ENCODE peak calls at places on chromosomes 4 and X, in six cellular contexts. F is right atrium auricular region, K is heart left ventricle, A is endothelial cell of umbilical vein, B is IMR-90, G is SK-N-SH. X is an unnamed sample.
A peak's percentile ranks its signal among the peaks of the same experiment; 100 is the strongest.

GRCh38 chr4:154574311-154574710 is 11.5 kb downstream of the FGB start:
- DNase-seq in G (no peak), B (peak; percentile 19), F (no peak), A (no peak), K (no peak), X (no peak)

GRCh38 chrX:53511302-53511701 is 77.1 kb upstream of the HSD17B10 start:
- DNase-seq in G (no peak), K (no peak), B (no peak), A (no peak), F (no peak), X (no peak)

GRCh38 chrX:1554469-1555210 is 17.7 kb upstream of the P2RY8 start:
- DNase-seq in K (no peak), A (no peak), B (no peak), G (no peak), F (peak; percentile 48), X (no peak)

GRCh38 chrX:120450163-120450562 is 18.9 kb downstream of the LAMP2 start:
- DNase-seq in F (no peak), K (no peak), B (no peak), A (peak; percentile 9), G (peak; percentile 19), X (no peak)

GRCh38 chr4:82697561-82697960 is 101.0 kb downstream of the SCD5 start:
- DNase-seq in A (no peak), G (no peak), F (no peak), K (no peak), B (no peak), X (no peak)

GRCh38 chr4:157792716-157793115 is 380.1 kb downstream of the GASK1B start:
- DNase-seq in K (no peak), G (no peak), A (no peak), B (no peak), F (no peak), X (no peak)

GRCh38 chr4:73836373-73837269 is at the start of gene CXCL6:
- DNase-seq in B (no peak), G (no peak), A (peak; percentile 40), F (no peak), K (peak; percentile 34), X (no peak)

GRCh38 chrX:9622128-9622527 is 143.5 kb downstream of the GPR143 start:
- DNase-seq in A (no peak), B (no peak), K (no peak), G (no peak), F (no peak), X (no peak)

GRCh38 chrX:140765043-140765784 is 55.7 kb downstream of the LINC00632 start:
- DNase-seq in A (peak; percentile 32), K (no peak), F (no peak), G (no peak), B (peak; percentile 62), X (no peak)

GRCh38 chr4:7847206-7847605 is 92.5 kb downstream of the AFAP1 start:
- DNase-seq in K (no peak), B (no peak), A (no peak), F (no peak), G (no peak), X (no peak)

GRCh38 chr4:156598138-156598681 is 373.4 kb downstream of the PDGFC start:
- DNase-seq in K (no peak), A (peak; percentile 72), B (peak; percentile 78), G (no peak), F (no peak), X (no peak)

GRCh38 chrX:130680164-130681035 is 222.6 kb downstream of the ENOX2 start:
- DNase-seq in B (peak; percentile 43), G (no peak), K (no peak), A (peak; percentile 13), F (no peak), X (no peak)

GRCh38 chr4:17875402-17876070 is 64.8 kb downstream of the NCAPG start:
- DNase-seq in K (no peak), B (no peak), A (no peak), G (no peak), F (no peak), X (no peak)

GRCh38 chr4:2047781-2048581 is 11.1 kb upstream of the NAT8L start:
- DNase-seq in A (no peak), B (no peak), F (no peak), G (no peak), K (no peak), X (no peak)

GRCh38 chrX:110791206-110791605 is 4.4 kb downstream of the CHRDL1 start:
- DNase-seq in B (no peak), A (no peak), F (no peak), G (no peak), K (no peak), X (no peak)

GRCh38 chrX:110794601-110795000 is 1.0 kb downstream of the CHRDL1 start:
- DNase-seq in A (no peak), B (no peak), K (no peak), F (no peak), G (no peak), X (no peak)

GRCh38 chrX:110795645-110796510 is at the start of gene CHRDL1:
- DNase-seq in K (no peak), A (no peak), G (peak; percentile 75), B (no peak), F (no peak), X (no peak)
- H3K4me3 ChIP-seq in K (no peak within 1 kb of the TSS), A (no peak within 1 kb of the TSS), G (peak within 1 kb of the TSS; percentile 42), B (peak within 1 kb of the TSS; percentile 27), F (peak within 1 kb of the TSS; percentile 38), X (peak within 1 kb of the TSS; percentile 52)

GRCh38 chr4:76634239-76634638 is 199.2 kb downstream of the SHROOM3 start:
- DNase-seq in G (no peak), F (no peak), A (peak; percentile 37), B (peak; percentile 65), K (no peak), X (no peak)
- H3K27ac ChIP-seq in G (peak overlapping the region; percentile 64), F (no peak overlapping the region), A (peak overlapping the region; percentile 38), B (peak overlapping the region; percentile 48), K (no peak overlapping the region), X (peak overlapping the region; percentile 49)

GRCh38 chr4:76801621-76802545 is 96.1 kb downstream of the SOWAHB start:
- DNase-seq in B (no peak), A (no peak), G (no peak), K (peak; percentile 67), F (no peak), X (no peak)

GRCh38 chr4:76802546-76803021 is 95.4 kb downstream of the SOWAHB start:
- DNase-seq in A (no peak), F (no peak), K (no peak), B (peak; percentile 26), G (no peak), X (no peak)

GRCh38 chr4:76799139-76799538 is 98.8 kb downstream of the SOWAHB start:
- DNase-seq in A (no peak), F (no peak), K (no peak), G (no peak), B (no peak), X (no peak)

GRCh38 chr4:76799718-76800117 is 98.2 kb downstream of the SOWAHB start:
- DNase-seq in A (no peak), G (no peak), K (no peak), F (no peak), B (no peak), X (no peak)

GRCh38 chr4:76800902-76801301 is 97.0 kb downstream of the SOWAHB start:
- DNase-seq in F (no peak), K (no peak), B (no peak), G (no peak), A (no peak), X (no peak)
- H3K4me3 ChIP-seq in F (no peak overlapping the region), K (no peak overlapping the region), B (no peak overlapping the region), G (no peak overlapping the region), A (no peak overlapping the region), X (no peak overlapping the region)

GRCh38 chrX:118348186-118348810 is 2.4 kb downstream of the WDR44 start:
- DNase-seq in F (no peak), G (no peak), A (no peak), B (no peak), K (no peak), X (no peak)
- H3K27ac ChIP-seq in F (no peak overlapping the region), G (no peak overlapping the region), A (peak overlapping the region; percentile 86), B (no peak overlapping the region), K (no peak overlapping the region), X (no peak overlapping the region)

DNA sequence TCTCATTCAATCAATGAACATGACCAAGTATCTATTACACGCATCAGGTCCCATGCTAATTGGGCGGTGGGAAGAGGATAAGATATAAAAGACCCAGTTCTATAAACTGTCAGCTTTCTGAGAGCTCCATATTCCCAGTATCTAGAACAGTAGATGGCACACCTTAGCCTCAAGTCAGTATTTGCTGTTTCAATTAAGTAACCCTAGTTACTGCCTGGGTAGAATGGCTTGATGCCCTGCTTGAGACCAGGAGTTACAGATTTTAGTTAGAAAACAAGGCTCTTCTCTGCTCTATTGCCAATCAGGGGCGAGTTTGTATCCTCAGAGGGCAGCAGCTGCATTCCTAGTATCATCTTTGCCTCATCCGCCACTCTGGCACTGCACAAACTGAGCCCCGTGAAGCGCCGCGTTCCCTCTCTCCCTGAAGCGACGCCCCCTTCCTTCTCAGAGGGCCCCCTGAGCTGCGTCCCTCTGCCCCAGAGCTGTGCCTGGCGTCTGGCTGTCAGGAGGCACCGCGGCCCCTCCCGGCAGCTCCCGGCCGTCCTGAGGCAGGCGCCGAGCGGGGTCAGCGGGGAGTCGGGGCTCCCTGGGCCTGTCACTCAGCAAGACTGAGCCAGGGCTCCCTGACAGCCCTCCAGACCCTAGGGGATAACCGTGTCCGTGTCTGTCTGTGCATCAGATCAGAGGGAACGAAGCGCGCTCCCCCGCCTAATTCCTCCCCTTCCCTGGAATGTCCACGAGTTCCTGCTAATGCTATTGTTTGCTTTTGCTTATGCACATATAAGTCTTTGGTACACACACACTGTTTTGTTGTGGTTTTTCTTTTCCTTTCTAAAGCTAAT is 212.4 kb upstream of the TTC29 start:
- DNase-seq in B (peak; percentile 20), G (peak; percentile 78), A (peak; percentile 36), K (peak; percentile 36), F (no peak), X (no peak)
- H3K4me3 ChIP-seq in B (peak overlapping the region; percentile 74), G (peak overlapping the region; percentile 57), A (peak overlapping the region; percentile 61), K (peak overlapping the region; percentile 6), F (peak overlapping the region; percentile 52), X (peak overlapping the region; percentile 73)

X was measured in thoracic aorta.